ENCODE peak calls at places on chromosomes 1 and 21, in seven cellular contexts. E, Z, R, F, N, X and S are unnamed samples.

GRCh38 chr1:53057134-53057533 is 4.9 kb upstream of the PODN start:
- DNase-seq in R (no peak), N (no peak), F (no peak), X (no peak), E (no peak), Z (no peak), S (no peak)

GRCh38 chr1:189616893-189617292 is 860.8 kb downstream of the BRINP3 start:
- DNase-seq in E (peak; percentile 53), R (no peak), Z (no peak), X (no peak), N (peak; percentile 46), F (no peak), S (no peak)

GRCh38 chr21:14388282-14388681 is 5.3 kb upstream of the HSPA13 start:
- DNase-seq in Z (no peak), E (no peak), N (no peak), R (no peak), F (no peak), X (no peak), S (no peak)

GRCh38 chr21:44710756-44711326 is 531 bp downstream of the TSPEAR start:
- DNase-seq in F (no peak), X (no peak), E (no peak), R (no peak), Z (no peak), N (no peak), S (peak; percentile 20)

GRCh38 chr1:209587778-209588177 is 4.3 kb downstream of the CAMK1G start:
- DNase-seq in Z (no peak), N (no peak), X (no peak), F (no peak), E (no peak), R (no peak), S (no peak)

GRCh38 chr1:16922885-16923431 is 1.2 kb downstream of the CROCC start:
- DNase-seq in F (no peak), N (no peak), Z (no peak), X (no peak), E (no peak), R (no peak), S (no peak)

GRCh38 chr1:110057963-110058518 is 12.4 kb downstream of the ALX3 start:
- DNase-seq in E (no peak), R (no peak), Z (no peak), X (no peak), F (no peak), N (no peak), S (no peak)

GRCh38 chr1:157104598-157105293 is 5.1 kb upstream of the ETV3L start:
- DNase-seq in R (no peak), X (no peak), N (no peak), Z (no peak), E (no peak), F (no peak), S (no peak)

GRCh38 chr1:65059930-65060538 is 88.0 kb upstream of the AK4 start:
- DNase-seq in X (no peak), N (no peak), E (no peak), Z (no peak), F (no peak), R (no peak), S (no peak)

GRCh38 chr21:33951276-33952178 is 35.9 kb upstream of the ATP5PO start:
- DNase-seq in X (no peak), R (no peak), F (no peak), N (no peak), E (no peak), Z (peak; percentile 45), S (no peak)

GRCh38 chr1:24400065-24400464 is 13.5 kb downstream of the STPG1 start:
- DNase-seq in F (no peak), Z (no peak), X (no peak), N (no peak), R (no peak), E (no peak), S (no peak)

GRCh38 chr1:233245191-233245765 is 50.2 kb downstream of the PCNX2 start:
- DNase-seq in R (no peak), E (no peak), X (no peak), Z (no peak), N (no peak), F (no peak), S (peak; percentile 9)

GRCh38 chr1:70864302-70864701 is 183.3 kb downstream of the PTGER3 start:
- DNase-seq in Z (no peak), R (no peak), N (no peak), E (no peak), X (no peak), F (no peak), S (no peak)

GRCh38 chr1:41891403-41891896 is 27.3 kb downstream of the HIVEP3 start:
- DNase-seq in R (no peak), X (peak; percentile 41), N (no peak), Z (peak; percentile 68), F (no peak), E (no peak), S (peak; percentile 71)

GRCh38 chr21:37762606-37763005 is 153.7 kb downstream of the KCNJ6 start:
- DNase-seq in E (no peak), Z (no peak), X (no peak), N (no peak), F (no peak), R (no peak), S (no peak)

GRCh38 chr1:243508303-243508713 is 252.5 kb downstream of the SDCCAG8 start:
- DNase-seq in E (no peak), X (no peak), R (no peak), N (no peak), F (no peak), Z (no peak), S (peak; percentile 58)

GRCh38 chr1:4225091-4225490 is 325.0 kb upstream of the C1orf174 start:
- DNase-seq in X (no peak), Z (no peak), F (no peak), R (no peak), E (no peak), N (no peak), S (no peak)

GRCh38 chr1:69777933-69778332 is 210.2 kb downstream of the LRRC7 start:
- DNase-seq in R (no peak), Z (no peak), F (no peak), E (no peak), X (no peak), N (no peak), S (no peak)

GRCh38 chr1:205913451-205914204 is 29.6 kb downstream of the SLC26A9 start:
- DNase-seq in Z (no peak), R (no peak), X (peak; percentile 85), F (peak; percentile 70), N (peak; percentile 67), E (no peak), S (no peak)

GRCh38 chr1:106957795-106958194 is 98.7 kb upstream of the PRMT6 start:
- DNase-seq in R (no peak), N (no peak), Z (no peak), F (no peak), X (no peak), E (no peak), S (no peak)
- TF ChIP-seq CTCF in R (peak; percentile 34), N (peak; percentile 20), Z (peak; percentile 16), F (no peak), X (no peak), E (no peak), S (no peak)

DNA sequence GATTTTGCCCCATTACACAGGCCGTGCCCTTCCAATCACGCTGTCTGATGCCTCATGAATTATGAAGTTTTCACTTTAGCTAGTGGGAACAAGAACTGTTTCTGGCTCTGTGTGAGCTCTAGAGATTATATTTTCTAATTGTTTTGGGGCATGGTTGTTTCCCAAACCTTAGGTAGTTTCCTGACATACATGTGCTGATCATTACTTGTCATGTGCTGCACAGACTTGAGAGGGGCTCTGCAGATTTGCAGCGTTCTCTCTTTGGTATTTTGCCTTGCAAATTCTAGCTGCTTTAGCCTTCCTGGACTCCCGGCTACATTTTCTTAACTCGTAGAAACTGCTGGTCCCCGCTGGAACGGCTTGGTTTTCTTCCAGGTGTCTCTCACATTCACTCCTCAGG is 142.1 kb upstream of the IVNS1ABP start:
- DNase-seq in R (no peak), Z (no peak), X (no peak), F (no peak), N (no peak), E (no peak), S (no peak)
- TF ChIP-seq CTCF in R (no peak), Z (no peak), X (no peak), F (no peak), N (no peak), E (no peak), S (no peak)

GRCh38 chr1:169271094-169271493 is 96.5 kb downstream of the NME7 start:
- DNase-seq in Z (no peak), X (no peak), E (no peak), N (no peak), F (no peak), R (no peak), S (no peak)
- TF ChIP-seq CTCF in Z (no peak), X (no peak), E (no peak), N (peak; percentile 31), F (peak; percentile 34), R (no peak), S (no peak)

GRCh38 chr1:241419986-241420385 is 63.0 kb upstream of the RGS7 start:
- DNase-seq in X (no peak), E (no peak), F (no peak), R (no peak), N (no peak), Z (no peak), S (no peak)

GRCh38 chr1:241424480-241424971 is 67.5 kb upstream of the RGS7 start:
- DNase-seq in F (no peak), R (no peak), X (peak; percentile 42), Z (no peak), E (no peak), N (no peak), S (no peak)

DNA sequence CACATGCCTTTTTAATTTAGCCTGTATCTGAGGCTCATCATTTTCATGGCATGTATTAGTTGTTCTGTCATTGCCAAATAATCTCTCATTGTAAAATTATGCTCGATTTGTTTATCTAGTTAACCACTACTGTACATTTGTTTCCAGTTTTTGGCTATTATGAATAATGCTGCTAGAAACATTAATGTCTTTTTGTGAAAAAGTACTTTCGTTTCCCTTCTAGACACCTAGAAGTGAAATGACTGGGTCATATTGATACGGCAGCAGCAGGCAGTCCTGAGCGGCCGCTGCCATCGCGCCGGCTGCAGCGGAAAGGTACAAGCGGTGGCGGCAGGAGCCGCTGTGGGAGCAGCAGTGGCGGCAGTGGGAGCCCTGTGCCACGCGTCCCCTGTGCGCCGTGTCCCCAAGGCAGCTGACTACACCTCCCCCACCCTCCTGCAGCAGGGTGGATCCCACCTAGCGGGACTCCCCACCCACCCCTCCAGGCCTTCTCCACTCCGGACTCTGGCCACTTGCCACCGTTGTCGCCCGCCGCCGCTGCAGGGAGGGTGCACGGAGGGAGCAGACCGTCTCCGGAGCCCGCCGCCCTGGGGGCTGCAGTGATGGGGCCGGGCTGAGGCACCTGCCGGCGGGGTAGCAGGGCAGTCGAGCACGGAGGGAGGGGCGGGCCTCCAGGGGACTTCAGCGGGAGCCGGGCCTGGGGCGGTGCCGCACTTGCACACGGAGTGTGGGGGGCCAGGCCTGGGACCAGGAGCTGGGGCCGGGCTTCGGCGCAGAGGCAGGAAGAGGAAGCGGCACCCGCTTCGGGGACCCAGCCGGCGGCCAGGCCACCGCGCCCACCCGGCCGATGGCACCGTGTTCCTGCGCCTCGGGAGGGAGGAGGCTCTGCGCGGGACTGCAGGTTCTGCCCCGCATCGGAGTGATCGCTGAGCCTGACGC is 66.8 kb upstream of the RGS7 start:
- DNase-seq in E (no peak), X (peak; percentile 63), R (peak; percentile 18), N (no peak), F (no peak), Z (no peak), S (peak; percentile 38)
- TF ChIP-seq CTCF in E (peak; percentile 15), X (no peak), R (peak; percentile 43), N (peak; percentile 9), F (no peak), Z (no peak), S (no peak)

GRCh38 chr1:19096036-19096833 is 113.8 kb downstream of the UBR4 start:
- DNase-seq in Z (no peak), F (peak; percentile 53), E (no peak), R (peak; percentile 26), N (no peak), X (peak; percentile 65), S (peak; percentile 20)
- TF ChIP-seq CTCF in Z (no peak), F (peak; percentile 69), E (peak; percentile 66), R (peak; percentile 60), N (peak; percentile 67), X (peak; percentile 39), S (peak; percentile 38)